ENCODE peak calls at places on chromosomes 6 and 20, in ten cellular contexts. W is stimulated activated CD4-positive, alpha-beta T cell treated with anti-CD3 and anti-CD28 coated beads, Interleukin-12 subunit alpha, Interleukin-12 subunit beta, amount 100 ng/mL, for 48 hours; Z is AG09319; Y is GM03348; H is esophagus muscularis mucosa; D is KBM-7; Q is EL; N is suprapubic skin; T is AG04450; I is GM06990. P is an unnamed sample.

GRCh38 chr6:41878961-41879405 is 16.2 kb downstream of the USP49 start:
- DNase-seq in N (no peak), D (no peak), Z (peak; percentile 14), Y (peak; percentile 50), T (peak; percentile 41), W (no peak), Q (peak; percentile 76), H (no peak), I (no peak), P (no peak)

GRCh38 chr6:159151266-159151855 is 17.8 kb upstream of the FNDC1 start:
- DNase-seq in I (no peak), D (peak; percentile 85), W (no peak), T (peak; percentile 21), Q (peak; percentile 53), Z (peak; percentile 14), Y (peak; percentile 76), N (no peak), H (no peak), P (peak; percentile 18)

GRCh38 chr6:42970859-42971612 is 7.9 kb downstream of the PEX6 start:
- DNase-seq in N (no peak), Z (no peak), H (no peak), I (no peak), Y (peak; percentile 35), Q (peak; percentile 56), T (no peak), D (peak; percentile 26), W (no peak), P (peak; percentile 61)

GRCh38 chr20:38113401-38114325 is 51.4 kb downstream of the TGM2 start:
- DNase-seq in T (no peak), D (peak; percentile 90), W (peak; percentile 5), N (no peak), Q (peak; percentile 53), I (no peak), Z (no peak), Y (no peak), H (peak; percentile 91), P (peak; percentile 55)

GRCh38 chr6:6007311-6008113 is 787 bp upstream of the NRN1 start:
- DNase-seq in T (no peak), D (peak; percentile 87), N (no peak), Q (peak; percentile 35), I (no peak), W (no peak), Z (no peak), H (no peak), Y (peak; percentile 77), P (no peak)

GRCh38 chr6:154408906-154409500 is 52.4 kb upstream of the IPCEF1 start:
- DNase-seq in T (no peak), D (no peak), Q (no peak), N (no peak), I (no peak), Z (no peak), W (no peak), H (no peak), Y (no peak), P (peak; percentile 21)

GRCh38 chr20:30919514-30920188 is 337.8 kb upstream of the DEFB115 start:
- DNase-seq in H (no peak), D (no peak), I (no peak), Y (no peak), N (no peak), Z (no peak), Q (no peak), W (no peak), T (no peak), P (no peak)

GRCh38 chr6:161379828-161380598 is 106.2 kb upstream of the AGPAT4 start:
- DNase-seq in I (no peak), D (no peak), W (no peak), H (no peak), Q (no peak), Z (no peak), T (no peak), Y (no peak), N (no peak), P (no peak)

GRCh38 chr6:90610671-90611542 is 24.0 kb upstream of the MAP3K7 start:
- DNase-seq in Y (peak; percentile 64), Q (peak; percentile 25), N (peak; percentile 74), Z (no peak), W (peak; percentile 30), D (peak; percentile 46), I (peak; percentile 45), H (no peak), T (no peak), P (no peak)

GRCh38 chr6:87714093-87714809 is 12.2 kb upstream of the AKIRIN2 start:
- DNase-seq in N (no peak), Q (peak; percentile 88), Y (no peak), W (no peak), I (peak; percentile 53), D (no peak), H (no peak), Z (no peak), T (no peak), P (peak; percentile 81)

GRCh38 chr6:38091626-38092025 is 272.1 kb downstream of the ZFAND3 start:
- DNase-seq in N (no peak), D (no peak), Q (no peak), W (no peak), Z (no peak), Y (no peak), T (no peak), I (no peak), H (no peak), P (no peak)

GRCh38 chr6:143399176-143399575 is 51.3 kb downstream of the ADAT2 start:
- DNase-seq in T (no peak), Z (no peak), I (no peak), D (no peak), N (no peak), H (no peak), Q (no peak), W (no peak), Y (no peak), P (no peak)

GRCh38 chr20:47662483-47663353 is 122.6 kb downstream of the SULF2 start:
- DNase-seq in W (no peak), Q (no peak), I (no peak), T (no peak), N (no peak), D (no peak), Z (no peak), Y (no peak), H (no peak), P (no peak)